ENCODE peak calls at places on chromosome 3, in six cellular contexts. B, C, A, F, E and I are unnamed samples.

GRCh38 chr3:169812124-169812843 is 386 bp upstream of the LRRIQ4 start:
- DNase-seq in F (peak), C (peak), E (peak), A (peak), B (peak), I (peak)

GRCh38 chr3:152738656-152739055 is 96.3 kb upstream of the P2RY1 start:
- DNase-seq in C (no peak), A (peak), F (peak), B (no peak), E (no peak), I (no peak)

GRCh38 chr3:44995142-44995770 is 19.2 kb downstream of the EXOSC7 start:
- DNase-seq in A (peak), E (no peak), F (peak), B (no peak), C (no peak), I (peak)

GRCh38 chr3:33664195-33664594 is 53.9 kb downstream of the CLASP2 start:
- DNase-seq in F (peak), C (no peak), B (peak), E (no peak), A (peak), I (peak)

GRCh38 chr3:193998628-193999027 is 137.3 kb upstream of the HES1 start:
- DNase-seq in B (no peak), A (no peak), E (no peak), C (no peak), F (no peak), I (no peak)

GRCh38 chr3:30516238-30516637 is 90.2 kb upstream of the TGFBR2 start:
- DNase-seq in F (peak), E (no peak), C (no peak), A (peak), B (no peak), I (peak)

GRCh38 chr3:23810342-23811116 is 4.8 kb downstream of the UBE2E1 start:
- DNase-seq in C (peak), A (peak), E (peak), B (peak), F (peak), I (peak)

GRCh38 chr3:195259146-195259563 is 11.8 kb downstream of the XXYLT1 start:
- DNase-seq in F (peak), A (peak), C (no peak), E (no peak), B (peak), I (peak)

GRCh38 chr3:69250014-69250413 is 127.6 kb upstream of the LMOD3 start:
- DNase-seq in B (no peak), C (no peak), F (no peak), E (peak), A (peak), I (no peak)

GRCh38 chr3:5126586-5126985 is 4.5 kb downstream of the ARL8B start:
- DNase-seq in B (peak), C (no peak), E (no peak), A (peak), F (no peak), I (no peak)

GRCh38 chr3:46923559-46924350 is 46.2 kb downstream of the PTH1R start:
- DNase-seq in F (peak), C (no peak), A (peak), B (no peak), E (peak), I (peak)

GRCh38 chr3:137970914-137971831 is 38.8 kb upstream of the CLDN18 start:
- DNase-seq in F (peak), E (peak), C (peak), B (peak), A (peak), I (peak)

GRCh38 chr3:39112113-39112512 is 4.6 kb downstream of the TTC21A start:
- DNase-seq in F (no peak), C (no peak), B (no peak), A (no peak), E (no peak), I (no peak)

GRCh38 chr3:108388136-108389132 is 92.1 kb downstream of the HHLA2 start:
- DNase-seq in B (no peak), A (no peak), C (no peak), E (no peak), F (no peak), I (no peak)

GRCh38 chr3:26623409-26624208 is 1.0 kb downstream of the LRRC3B start:
- DNase-seq in C (no peak), E (peak), F (no peak), A (no peak), B (no peak), I (peak)

GRCh38 chr3:55669133-55669532 is 182.0 kb upstream of the WNT5A start:
- DNase-seq in E (no peak), C (no peak), B (peak), F (no peak), A (peak), I (no peak)

GRCh38 chr3:31680072-31680870 is 147.5 kb downstream of the STT3B start:
- DNase-seq in F (no peak), A (no peak), E (peak), B (no peak), C (no peak), I (no peak)

GRCh38 chr3:18499256-18499655 is 74.1 kb upstream of the SATB1 start:
- DNase-seq in A (no peak), E (no peak), F (no peak), B (peak), C (no peak), I (no peak)

GRCh38 chr3:116148881-116149530 is 296.3 kb downstream of the LSAMP start:
- DNase-seq in E (no peak), B (no peak), A (peak), F (no peak), C (no peak), I (no peak)

GRCh38 chr3:19688767-19689166 is 245.2 kb downstream of the EFHB start:
- DNase-seq in E (peak), B (no peak), A (no peak), C (no peak), F (no peak), I (no peak)

GRCh38 chr3:11010406-11011165 is 18.0 kb downstream of the SLC6A1 start:
- DNase-seq in F (no peak), E (no peak), A (no peak), C (no peak), B (no peak), I (no peak)

GRCh38 chr3:81492048-81492447 is 269.4 kb downstream of the GBE1 start:
- DNase-seq in B (no peak), F (no peak), A (peak), E (no peak), C (no peak), I (peak)

GRCh38 chr3:175270199-175270837 is 411.2 kb downstream of the NAALADL2 start:
- DNase-seq in F (no peak), B (peak), A (peak), E (peak), C (no peak), I (no peak)

GRCh38 chr3:53812434-53812833 is 33.8 kb downstream of the CHDH start:
- DNase-seq in E (peak), C (no peak), B (no peak), A (no peak), F (no peak), I (no peak)

GRCh38 chr3:143081365-143081764 is 38.2 kb upstream of the CHST2 start:
- DNase-seq in E (no peak), B (no peak), C (no peak), A (no peak), F (no peak), I (no peak)

GRCh38 chr3:105907790-105908189 is 39.0 kb upstream of the CBLB start:
- DNase-seq in A (peak), F (no peak), B (no peak), E (no peak), C (no peak), I (no peak)

GRCh38 chr3:13348671-13349396 is 71.3 kb downstream of the NUP210 start:
- DNase-seq in C (no peak), A (no peak), F (no peak), E (peak), B (no peak), I (peak)

GRCh38 chr3:135090020-135090717 is 295.1 kb downstream of the EPHB1 start:
- DNase-seq in E (no peak), C (no peak), B (no peak), F (no peak), A (no peak), I (no peak)

GRCh38 chr3:144585953-144586352 is 614.3 kb downstream of the DIPK2A start:
- DNase-seq in C (no peak), F (no peak), A (no peak), B (no peak), E (no peak), I (no peak)

DNA sequence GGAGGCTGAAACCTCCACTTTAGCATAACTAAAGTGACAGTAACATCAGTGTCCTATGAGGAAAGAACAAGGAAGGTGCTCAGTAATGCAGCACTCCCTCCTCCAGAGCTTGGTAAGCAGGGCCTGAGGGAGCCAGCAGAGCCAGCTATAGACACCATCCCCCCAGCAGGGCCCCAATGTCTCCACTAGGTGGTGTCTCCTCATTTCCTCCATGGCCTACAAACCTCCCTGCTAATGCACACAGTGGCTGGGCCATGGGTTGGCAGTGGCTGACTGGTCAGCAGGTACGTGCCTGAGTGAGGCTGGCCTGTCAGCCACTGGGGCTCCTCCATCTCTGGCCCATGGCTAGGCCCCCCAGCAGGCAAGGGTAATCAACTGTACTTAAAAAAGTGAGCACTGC is 13.6 kb downstream of the MRPS25 start:
- DNase-seq in A (peak), E (peak), C (peak), B (peak), F (peak), I (peak)
- H3K4me2 ChIP-seq in A (no peak), E (no peak), C (no peak), B (no peak), F (no peak), I (no peak)

GRCh38 chr3:52451237-52452083 is 2.4 kb downstream of the TNNC1 start:
- DNase-seq in F (no peak), C (no peak), E (no peak), A (no peak), B (no peak), I (peak)
- TF ChIP-seq CTCF in F (no peak), C (no peak), E (no peak), A (no peak), B (peak), I (no peak)

DNA sequence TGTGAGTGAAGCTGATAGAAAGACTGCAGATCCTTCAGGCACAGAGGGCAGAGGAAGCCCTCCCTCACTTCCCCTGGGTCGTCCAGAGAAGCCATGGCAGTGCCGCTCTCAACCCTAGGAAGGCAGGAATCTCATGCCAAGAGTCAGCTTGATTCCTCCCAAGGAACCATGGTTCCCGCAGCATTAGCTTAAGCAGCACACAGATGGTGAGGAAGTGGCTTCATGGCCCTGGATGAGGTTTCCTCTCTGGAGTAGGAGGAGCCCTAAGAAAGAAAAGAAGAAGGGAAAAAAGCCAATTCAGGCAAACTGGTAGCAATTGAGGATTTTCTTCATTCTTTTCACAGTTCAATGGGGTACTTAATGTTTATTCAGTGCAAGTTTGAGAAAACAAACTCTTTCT is 2.9 kb downstream of the RBSN start:
- DNase-seq in E (no peak), F (no peak), C (no peak), A (no peak), B (no peak), I (no peak)
- H2AFZ ChIP-seq in E (no peak), F (no peak), C (no peak), A (no peak), B (no peak), I (no peak)

DNA sequence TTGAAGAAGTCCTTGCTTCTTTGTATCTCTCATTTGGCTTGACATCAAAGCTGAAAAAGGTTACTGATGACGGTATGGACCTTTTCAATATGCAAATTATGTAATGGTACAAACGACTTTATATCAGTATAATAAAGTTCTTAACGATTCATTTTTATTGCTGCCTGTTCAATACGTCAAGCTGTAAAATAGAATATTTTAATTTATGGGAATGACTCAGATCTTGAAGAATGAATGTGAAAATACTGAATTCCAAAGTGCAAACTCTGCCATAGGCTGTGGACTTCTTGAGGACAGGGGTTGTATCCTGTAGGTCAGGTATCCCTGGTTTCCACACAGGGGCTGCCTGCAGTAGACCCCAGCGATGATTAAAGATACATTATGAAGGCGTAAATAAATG is 156.3 kb downstream of the PLCL2 start:
- DNase-seq in C (no peak), F (no peak), B (no peak), E (no peak), A (no peak), I (no peak)
- H3K4me2 ChIP-seq in C (no peak), F (no peak), B (no peak), E (no peak), A (no peak), I (peak)

GRCh38 chr3:86175051-86175536 is 815.9 kb downstream of the VGLL3 start:
- DNase-seq in C (no peak), B (no peak), A (no peak), E (peak), F (no peak), I (no peak)

GRCh38 chr3:86178095-86178494 is 812.9 kb downstream of the VGLL3 start:
- DNase-seq in C (no peak), E (no peak), F (no peak), A (no peak), B (no peak), I (no peak)

GRCh38 chr3:86175593-86175992 is 815.4 kb downstream of the VGLL3 start:
- DNase-seq in F (no peak), C (no peak), B (no peak), A (no peak), E (peak), I (no peak)

DNA sequence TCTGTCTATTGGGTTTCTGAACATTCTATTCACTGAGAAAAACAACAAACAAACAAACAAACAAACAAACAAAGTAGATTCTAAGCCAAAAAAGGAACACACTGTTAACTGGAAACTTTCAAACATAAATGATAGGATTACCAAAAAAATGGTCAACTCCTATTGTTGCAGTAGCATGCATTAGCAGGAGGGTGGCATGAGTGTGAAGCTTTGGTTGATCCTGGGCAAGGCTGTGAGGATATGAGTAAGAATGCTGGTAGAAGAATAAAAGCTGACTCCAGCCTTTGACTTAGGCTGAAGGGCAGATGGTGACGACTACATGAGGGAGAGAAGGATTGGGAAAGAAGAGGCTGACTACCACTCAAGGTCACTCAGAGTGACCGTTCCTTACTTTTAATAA is 810.3 kb downstream of the VGLL3 start:
- DNase-seq in F (no peak), B (peak), A (no peak), C (peak), E (peak), I (no peak)
- TF ChIP-seq CTCF in F (no peak), B (peak), A (no peak), C (peak), E (peak), I (no peak)

GRCh38 chr3:72003936-72004335 is 219.0 kb upstream of the PROK2 start:
- DNase-seq in F (no peak), C (no peak), A (no peak), E (peak), B (no peak), I (no peak)

GRCh38 chr3:71997066-71997653 is 212.2 kb upstream of the PROK2 start:
- DNase-seq in A (no peak), F (no peak), C (no peak), B (no peak), E (no peak), I (no peak)

GRCh38 chr3:72001758-72002157 is 216.8 kb upstream of the PROK2 start:
- DNase-seq in B (no peak), C (no peak), F (no peak), A (no peak), E (peak), I (no peak)

GRCh38 chr3:71994203-71994602 is 209.3 kb upstream of the PROK2 start:
- DNase-seq in B (no peak), E (no peak), A (no peak), C (no peak), F (no peak), I (no peak)

DNA sequence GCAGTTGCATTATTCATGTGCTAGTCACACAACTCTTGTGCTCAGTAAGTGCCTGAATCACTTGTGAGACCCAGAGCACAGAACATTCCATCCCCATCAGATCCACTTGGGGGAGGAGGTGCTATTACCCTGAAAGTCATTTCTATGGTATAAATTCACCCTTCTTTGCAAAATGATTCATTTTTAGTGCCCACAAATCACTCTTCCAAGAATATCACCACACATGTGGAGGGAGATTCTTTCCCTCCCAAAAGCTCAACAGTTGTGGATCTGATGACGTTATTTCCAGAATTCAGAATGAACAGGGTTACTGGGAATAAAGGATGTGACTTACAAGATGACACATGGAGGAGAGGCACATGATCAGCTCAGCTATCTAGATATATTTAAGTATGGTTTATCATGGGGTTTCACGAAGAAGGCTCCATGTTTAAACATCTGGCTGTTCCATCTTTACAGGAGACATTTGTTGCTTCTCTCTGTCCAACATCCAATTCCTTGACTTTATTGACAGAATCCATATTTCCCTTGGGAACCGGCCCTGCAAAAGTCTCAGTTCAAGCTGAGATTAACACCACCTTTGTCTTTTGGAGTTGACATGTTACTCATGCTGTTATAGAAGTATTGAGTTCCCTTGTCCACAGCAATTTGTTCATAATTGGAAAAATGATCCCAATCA is 214.2 kb upstream of the PROK2 start:
- DNase-seq in C (no peak), A (peak), E (no peak), F (no peak), B (peak), I (peak)
- H2AFZ ChIP-seq in C (no peak), A (no peak), E (no peak), F (no peak), B (peak), I (peak)